ENCODE peak calls at places on chromosomes 3 and 15, in seven cellular contexts. S is HCT116, R is H54, I is stomach, V is gastrocnemius medialis, Y is endothelial cell of umbilical vein, P is erythroblast. F is an unnamed sample.

GRCh38 chr3:89098964-89099585 is 8.3 kb upstream of the EPHA3 start:
- DNase-seq in S (peak), R (no peak), I (peak), Y (peak), P (peak), V (no peak), F (peak)

GRCh38 chr15:95162967-95163531 is 931.7 kb downstream of the MCTP2 start:
- DNase-seq in R (no peak), Y (peak), P (no peak), S (no peak), V (no peak), I (no peak), F (no peak)

GRCh38 chr3:19013879-19014278 is 134.4 kb upstream of the KCNH8 start:
- DNase-seq in S (no peak), P (no peak), Y (no peak), I (peak), V (no peak), R (no peak), F (no peak)

GRCh38 chr3:45826908-45827307 is 15.0 kb downstream of the LZTFL1 start:
- DNase-seq in I (no peak), V (no peak), R (no peak), S (no peak), Y (peak), P (no peak), F (no peak)

GRCh38 chr3:4052691-4053090 is 250.5 kb upstream of the SETMAR start:
- DNase-seq in P (no peak), Y (no peak), R (no peak), S (no peak), I (no peak), V (no peak), F (no peak)

GRCh38 chr3:23002846-23003800 is 200.0 kb upstream of the UBE2E2 start:
- DNase-seq in P (no peak), I (peak), S (no peak), Y (peak), R (no peak), V (peak), F (no peak)

GRCh38 chr15:89912145-89912673 is 543 bp downstream of the ARPIN start:
- DNase-seq in Y (peak), R (peak), P (no peak), V (no peak), I (peak), S (no peak), F (no peak)

GRCh38 chr15:70064441-70064840 is 33.3 kb downstream of the TLE3 start:
- DNase-seq in R (no peak), I (no peak), Y (no peak), V (no peak), P (no peak), S (no peak), F (no peak)

GRCh38 chr3:119778811-119779210 is 3.1 kb upstream of the NR1I2 start:
- DNase-seq in I (no peak), S (no peak), V (no peak), R (no peak), Y (no peak), P (no peak), F (no peak)

GRCh38 chr3:58325525-58325992 is 7.1 kb upstream of the PXK start:
- DNase-seq in V (no peak), P (no peak), I (no peak), R (no peak), Y (peak), S (no peak), F (no peak)

GRCh38 chr15:101024111-101024695 is 105.0 kb downstream of the LRRK1 start:
- DNase-seq in I (peak), R (no peak), V (no peak), P (no peak), S (no peak), Y (no peak), F (peak)

GRCh38 chr15:80695911-80696651 is 971 bp downstream of the ABHD17C start:
- DNase-seq in V (no peak), R (no peak), Y (peak), S (no peak), I (peak), P (no peak), F (peak)

GRCh38 chr3:14033023-14033422 is 91.6 kb downstream of the CHCHD4 start:
- DNase-seq in I (no peak), R (no peak), P (no peak), V (no peak), Y (no peak), S (no peak), F (no peak)

GRCh38 chr15:31758126-31758525 is 272.2 kb upstream of the CHRNA7 start:
- DNase-seq in S (peak), Y (peak), P (no peak), R (peak), I (peak), V (no peak), F (peak)

GRCh38 chr3:39327746-39328349 is 1.7 kb upstream of the CCR8 start:
- DNase-seq in V (no peak), R (no peak), P (no peak), Y (no peak), I (no peak), S (no peak), F (no peak)

GRCh38 chr15:100635406-100636071 is 33.1 kb downstream of the ASB7 start:
- DNase-seq in P (no peak), V (no peak), I (no peak), S (no peak), Y (peak), R (no peak), F (no peak)

GRCh38 chr3:5232570-5232969 is 45.1 kb downstream of the EDEM1 start:
- DNase-seq in S (no peak), P (no peak), R (no peak), V (no peak), Y (no peak), I (no peak), F (no peak)

GRCh38 chr3:11651900-11652299 is 8.2 kb upstream of the VGLL4 start:
- DNase-seq in Y (peak), S (peak), R (no peak), V (no peak), I (no peak), P (peak), F (no peak)

GRCh38 chr15:66846031-66846430 is 144.0 kb downstream of the SMAD6 start:
- DNase-seq in P (no peak), I (no peak), V (no peak), S (no peak), R (no peak), Y (no peak), F (no peak)

GRCh38 chr3:135513106-135514063 is 452.1 kb upstream of the PPP2R3A start:
- DNase-seq in Y (no peak), I (no peak), V (no peak), P (peak), R (no peak), S (peak), F (peak)

GRCh38 chr3:108159865-108160264 is 62.4 kb downstream of the IFT57 start:
- DNase-seq in V (no peak), S (no peak), I (no peak), R (no peak), Y (peak), P (no peak), F (no peak)

GRCh38 chr3:194572131-194572789 is 61.0 kb downstream of the TMEM44 start:
- DNase-seq in S (no peak), R (peak), P (peak), V (peak), Y (peak), I (no peak), F (no peak)

GRCh38 chr3:134650431-134651346 is at the start of gene KY:
- DNase-seq in R (no peak), S (no peak), V (peak), Y (no peak), P (peak), I (peak), F (peak)

GRCh38 chr3:126261037-126261436 is 80.7 kb upstream of the ALDH1L1 start:
- DNase-seq in P (peak), V (peak), S (no peak), R (no peak), Y (peak), I (peak), F (peak)

GRCh38 chr3:170162630-170163029 is 18.9 kb downstream of the PHC3 start:
- DNase-seq in I (no peak), V (no peak), S (no peak), R (no peak), Y (no peak), P (no peak), F (no peak)

GRCh38 chr3:152071924-152072323 is 196.8 kb upstream of the MBNL1 start:
- DNase-seq in I (no peak), V (no peak), R (peak), S (peak), Y (peak), P (peak), F (no peak)

GRCh38 chr3:152626226-152626625 is 208.7 kb upstream of the P2RY1 start:
- DNase-seq in Y (no peak), S (no peak), P (no peak), V (no peak), R (no peak), I (no peak), F (no peak)

GRCh38 chr15:48810414-48811324 is at the start of gene CEP152:
- DNase-seq in R (peak), P (peak), Y (peak), I (peak), S (peak), V (peak), F (peak)
- TF ChIP-seq POLR2A in R (peak), P (peak), Y (peak), I (no peak), S (peak), V (peak), F (no peak)

DNA sequence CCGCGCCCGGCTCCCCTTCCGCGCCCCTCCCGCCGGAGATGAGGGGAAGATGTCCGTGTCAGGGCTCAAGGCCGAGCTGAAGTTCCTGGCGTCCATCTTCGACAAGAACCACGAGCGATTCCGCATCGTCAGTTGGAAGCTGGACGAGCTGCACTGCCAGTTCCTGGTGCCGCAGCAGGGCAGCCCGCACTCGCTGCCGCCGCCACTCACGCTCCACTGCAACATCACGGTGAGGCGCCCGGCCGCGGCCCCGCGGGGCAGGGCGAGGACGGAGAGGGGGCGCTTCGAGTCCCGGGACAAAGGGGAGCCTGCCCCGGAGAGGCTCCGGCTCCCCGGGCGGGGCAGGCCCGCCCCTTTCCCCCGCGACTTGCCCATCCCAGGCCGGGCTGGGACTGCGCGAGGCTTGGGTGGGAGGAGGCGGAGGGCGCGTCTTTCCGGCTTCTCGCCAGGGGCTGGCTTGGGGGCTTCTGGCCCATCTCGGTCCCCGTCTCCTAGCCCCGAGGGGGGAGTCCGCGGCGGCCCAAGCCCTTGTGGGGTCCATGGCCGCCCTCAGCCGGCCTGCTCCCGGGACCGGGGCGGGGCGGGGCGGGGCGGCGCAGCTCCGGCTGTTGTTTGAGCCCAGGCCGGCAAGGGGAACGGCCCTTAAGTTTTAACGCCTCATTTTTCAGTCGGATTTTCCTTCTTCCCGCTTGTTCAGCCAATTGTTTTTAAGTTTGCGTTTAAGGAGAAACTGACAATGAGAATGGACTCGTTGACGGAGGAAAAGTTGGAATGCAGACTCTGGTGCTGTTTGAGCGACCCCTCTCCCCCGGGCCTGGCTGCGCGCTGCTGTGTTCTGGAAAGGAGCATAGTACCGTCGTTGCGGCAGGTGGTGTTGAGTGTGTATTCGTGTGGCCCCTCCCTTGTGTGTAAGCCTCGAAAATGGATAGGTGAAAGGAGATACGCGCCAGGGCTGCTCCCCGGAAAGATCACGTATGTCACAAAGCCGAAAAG is 667 bp downstream of the UBE2Q2 start:
- DNase-seq in S (no peak), Y (peak), R (peak), V (peak), I (peak), P (peak), F (peak)
- TF ChIP-seq POLR2A in S (peak), Y (peak), R (no peak), V (peak), I (no peak), P (peak), F (peak)

DNA sequence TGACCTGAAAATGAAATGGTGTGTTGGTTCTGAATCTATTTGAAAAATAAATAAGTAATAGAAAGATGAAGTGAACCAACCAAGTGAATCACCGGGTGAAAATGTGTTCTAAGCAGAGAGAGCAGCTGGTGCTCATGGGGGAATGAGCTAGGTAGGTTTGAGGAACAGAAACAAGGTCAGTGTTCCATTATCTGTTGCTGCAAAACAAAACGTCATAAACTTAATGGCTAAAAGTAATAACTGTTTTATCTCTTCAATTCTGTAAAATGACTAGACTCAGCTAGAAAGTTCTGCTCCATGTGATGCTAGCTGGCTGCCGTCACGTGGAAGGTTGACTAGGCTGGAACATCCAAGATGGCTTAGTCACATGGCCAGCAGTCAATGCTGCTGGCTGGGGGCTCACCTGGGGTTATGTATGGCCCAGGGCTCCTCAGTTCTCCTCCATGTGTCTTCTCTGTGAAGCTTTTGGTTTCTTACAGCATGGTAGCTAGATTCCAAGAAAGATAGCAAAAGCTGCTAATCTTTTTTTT is 13.3 kb upstream of the SH3BP5 start:
- DNase-seq in Y (no peak), I (no peak), R (no peak), P (no peak), V (no peak), S (no peak), F (no peak)
- TF ChIP-seq POLR2A in Y (no peak), I (no peak), R (no peak), P (no peak), V (no peak), S (no peak), F (no peak)

GRCh38 chr3:42161050-42161935 is 70.1 kb downstream of the TRAK1 start:
- DNase-seq in R (peak), Y (peak), P (no peak), S (no peak), I (no peak), V (no peak), F (no peak)

GRCh38 chr3:42162462-42162861 is 71.3 kb downstream of the TRAK1 start:
- DNase-seq in S (no peak), P (no peak), Y (no peak), R (no peak), V (no peak), I (no peak), F (no peak)

GRCh38 chr3:42159147-42159546 is 68.0 kb downstream of the TRAK1 start:
- DNase-seq in R (no peak), V (no peak), P (no peak), Y (no peak), S (no peak), I (no peak), F (no peak)

GRCh38 chr3:42157915-42158538 is 66.9 kb downstream of the TRAK1 start:
- DNase-seq in R (no peak), P (no peak), Y (no peak), I (no peak), S (no peak), V (no peak), F (no peak)

DNA sequence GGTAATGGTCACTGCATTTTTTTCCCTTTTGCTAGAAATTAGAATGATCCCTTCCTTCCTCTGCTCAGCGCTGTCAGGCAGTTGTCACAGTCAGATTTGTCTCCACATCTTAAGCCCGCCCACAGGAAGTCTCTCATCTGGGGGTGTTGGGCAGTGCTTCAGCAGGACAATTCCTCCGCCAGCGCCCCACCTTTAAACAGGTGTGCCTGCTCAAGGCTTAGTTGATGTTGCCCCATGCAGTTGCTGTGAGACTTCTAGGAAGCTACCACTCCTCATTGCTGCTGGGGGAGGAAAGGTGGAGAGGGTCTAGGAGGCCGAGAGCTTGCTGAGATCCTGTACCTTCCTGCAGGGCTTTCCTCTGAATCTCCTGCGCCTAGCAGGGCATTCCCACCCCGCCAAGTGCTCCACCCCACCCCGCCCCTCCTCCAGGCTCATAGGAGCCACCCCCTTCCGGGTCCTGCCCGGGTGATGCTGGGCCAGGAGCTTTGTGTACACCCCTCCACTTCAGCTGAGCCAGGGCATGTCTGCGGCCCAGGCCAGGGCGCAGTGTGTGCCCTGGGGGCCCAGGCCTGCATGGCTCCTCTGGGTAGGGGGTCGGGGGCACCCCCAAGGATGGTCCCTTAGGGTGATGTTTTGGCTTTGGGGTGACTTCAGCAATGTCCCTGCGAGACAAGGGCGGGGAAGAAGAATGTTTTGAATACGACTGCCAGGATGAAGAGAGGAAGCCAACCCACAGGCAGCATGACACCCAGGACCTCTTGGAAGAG is 68.7 kb downstream of the TRAK1 start:
- DNase-seq in S (peak), Y (peak), V (no peak), P (no peak), I (peak), R (no peak), F (no peak)
- TF ChIP-seq POLR2A in S (no peak), Y (no peak), V (no peak), P (no peak), I (no peak), R (no peak), F (no peak)

DNA sequence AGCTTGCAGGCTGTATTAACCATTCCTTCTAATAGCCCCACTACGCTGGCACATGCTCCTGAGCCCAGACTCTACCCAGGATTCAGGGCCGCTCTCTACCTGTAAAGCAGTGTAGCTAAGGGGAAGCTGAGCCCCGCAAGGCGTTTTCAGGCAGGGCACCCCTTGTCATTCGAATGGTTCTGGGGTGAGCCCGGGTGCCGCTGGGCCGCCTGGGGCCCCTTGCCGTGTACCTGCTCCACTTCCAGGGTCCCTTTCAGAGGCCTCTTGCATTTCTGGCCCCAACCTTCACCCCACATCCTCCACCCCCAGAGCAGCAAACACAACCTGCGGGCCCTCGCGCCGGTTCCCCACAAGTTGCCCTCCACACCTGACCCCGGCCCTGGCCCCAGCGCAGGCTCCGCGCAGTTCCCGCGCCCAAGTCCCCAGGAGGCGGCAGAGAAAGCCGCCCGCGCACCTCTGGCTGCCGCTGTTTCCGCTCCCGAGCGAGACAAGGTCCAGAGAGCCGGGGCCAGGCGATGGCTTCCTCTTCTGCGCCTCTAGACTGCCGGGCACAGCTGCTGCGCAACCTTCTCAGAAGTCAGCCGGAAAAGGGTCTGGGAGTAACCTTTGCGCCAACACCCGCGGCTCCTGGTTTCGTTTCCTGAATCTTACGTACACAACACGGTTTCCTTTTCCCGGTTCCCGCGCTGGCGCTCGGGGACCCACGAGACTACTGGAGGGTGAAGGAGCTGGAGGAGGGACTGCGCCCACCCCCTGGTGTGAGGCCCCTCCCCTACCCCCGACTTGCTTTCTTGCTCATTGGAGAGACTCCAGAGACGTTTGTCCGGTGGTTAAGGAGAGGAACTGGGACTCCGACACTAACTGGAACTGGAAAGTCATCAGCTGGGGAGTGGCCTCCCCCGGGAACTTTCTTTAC is at the start of gene PLSCR1:
- DNase-seq in P (peak), I (peak), V (peak), S (peak), Y (peak), R (peak), F (peak)
- TF ChIP-seq POLR2A in P (peak), I (no peak), V (peak), S (peak), Y (peak), R (peak), F (peak)

GRCh38 chr15:44695274-44695673 is 15.8 kb downstream of the PATL2 start:
- DNase-seq in I (no peak), S (no peak), R (no peak), P (no peak), Y (no peak), V (no peak), F (no peak)
- TF ChIP-seq POLR2A in I (no peak), S (no peak), R (no peak), P (no peak), Y (no peak), V (no peak), F (no peak)